ENCODE peak calls at places on chromosomes 5 and 9, in four cellular contexts. O, T, B and L are unnamed samples.

GRCh38 chr9:136742640-136743391 is at the start of gene LCN10:
- DNase-seq in O (no peak), T (no peak), B (no peak), L (no peak)

GRCh38 chr9:114172981-114173833 is 17.9 kb downstream of the COL27A1 start:
- DNase-seq in O (no peak), T (no peak), B (no peak), L (no peak)

GRCh38 chr9:4743131-4743875 is 2.3 kb upstream of the AK3 start:
- DNase-seq in O (no peak), T (no peak), B (no peak), L (no peak)

GRCh38 chr5:33843579-33843978 is 48.2 kb downstream of the ADAMTS12 start:
- DNase-seq in O (no peak), T (no peak), B (no peak), L (no peak)

GRCh38 chr9:35103660-35104191 is 795 bp upstream of the STOML2 start:
- DNase-seq in O (no peak), T (no peak), B (no peak), L (no peak)

GRCh38 chr9:89684912-89685636 is 80.3 kb downstream of the GADD45G start:
- DNase-seq in O (no peak), T (no peak), B (peak), L (no peak)

GRCh38 chr5:56561-57290 is 35.2 kb upstream of the PLEKHG4B start:
- DNase-seq in O (no peak), T (no peak), B (no peak), L (no peak)

GRCh38 chr5:113331201-113331551 is 103.6 kb downstream of the TSSK1B start:
- DNase-seq in O (no peak), T (no peak), B (no peak), L (peak)

GRCh38 chr5:14781106-14781505 is 90.5 kb downstream of the ANKH start:
- DNase-seq in O (no peak), T (no peak), B (no peak), L (no peak)

GRCh38 chr5:127046343-127047072 is 16.1 kb upstream of the MARCHF3 start:
- DNase-seq in O (no peak), T (no peak), B (no peak), L (no peak)

GRCh38 chr9:112874006-112874405 is 16.7 kb downstream of the SLC46A2 start:
- DNase-seq in O (no peak), T (no peak), B (no peak), L (no peak)

GRCh38 chr5:139862803-139863202 is 67.2 kb downstream of the PSD2 start:
- DNase-seq in O (no peak), T (no peak), B (no peak), L (no peak)

GRCh38 chr9:131020388-131020787 is 11.4 kb downstream of the LAMC3 start:
- DNase-seq in O (no peak), T (peak), B (no peak), L (peak)

GRCh38 chr5:72451771-72452505 is 55.3 kb downstream of the ZNF366 start:
- DNase-seq in O (no peak), T (peak), B (peak), L (peak)

GRCh38 chr9:90813011-90813410 is 11.4 kb downstream of the SYK start:
- DNase-seq in O (no peak), T (no peak), B (no peak), L (no peak)

GRCh38 chr9:127545196-127546124 is 66.6 kb upstream of the STXBP1 start:
- DNase-seq in O (no peak), T (no peak), B (peak), L (no peak)

GRCh38 chr5:118520771-118521415 is 467.5 kb downstream of the DTWD2 start:
- DNase-seq in O (no peak), T (no peak), B (no peak), L (no peak)

GRCh38 chr5:59021837-59022514 is 439.1 kb downstream of the RAB3C start:
- DNase-seq in O (no peak), T (no peak), B (no peak), L (no peak)

GRCh38 chr5:133696782-133697507 is 84.6 kb upstream of the FSTL4 start:
- DNase-seq in O (no peak), T (no peak), B (peak), L (no peak)

GRCh38 chr5:5221731-5222130 is 81.6 kb downstream of the ADAMTS16 start:
- DNase-seq in O (no peak), T (peak), B (no peak), L (peak)

GRCh38 chr9:121362813-121363585 is 7.1 kb downstream of the STOM start:
- DNase-seq in O (no peak), T (peak), B (no peak), L (peak)

GRCh38 chr9:129401623-129402340 is 219.1 kb downstream of the C9orf50 start:
- DNase-seq in O (no peak), T (no peak), B (no peak), L (no peak)

GRCh38 chr9:86794356-86795046 is 152.8 kb downstream of the GAS1 start:
- DNase-seq in O (peak), T (peak), B (no peak), L (no peak)

GRCh38 chr9:79611091-79611614 is 39.4 kb downstream of the TLE4 start:
- DNase-seq in O (peak), T (peak), B (no peak), L (peak)

GRCh38 chr9:130490981-130491380 is 46.2 kb downstream of the ASS1 start:
- DNase-seq in O (no peak), T (no peak), B (no peak), L (no peak)

GRCh38 chr5:73759771-73760170 is 133.8 kb downstream of the ARHGEF28 start:
- DNase-seq in O (no peak), T (no peak), B (peak), L (no peak)

GRCh38 chr9:114000671-114001409 is 77.3 kb downstream of the AMBP start:
- DNase-seq in O (no peak), T (no peak), B (no peak), L (no peak)

GRCh38 chr5:171711631-171712030 is 74.0 kb upstream of the SMIM23 start:
- DNase-seq in O (no peak), T (no peak), B (no peak), L (no peak)

GRCh38 chr9:88173378-88173999 is 35.2 kb upstream of the SPATA31C2 start:
- DNase-seq in O (peak), T (peak), B (peak), L (peak)

GRCh38 chr9:78369644-78370219 is 72.8 kb downstream of the PSAT1 start:
- DNase-seq in O (peak), T (no peak), B (peak), L (no peak)

GRCh38 chr5:174044855-174045254 is 651 bp upstream of the NSG2 start:
- DNase-seq in O (no peak), T (no peak), B (no peak), L (no peak)

GRCh38 chr5:43553381-43553780 is 3.5 kb downstream of the PAIP1 start:
- DNase-seq in O (no peak), T (no peak), B (no peak), L (no peak)

GRCh38 chr5:74312746-74313145 is 327.8 kb downstream of the ENC1 start:
- DNase-seq in O (no peak), T (no peak), B (no peak), L (no peak)

GRCh38 chr5:71475788-71476384 is 20.4 kb downstream of the BDP1 start:
- DNase-seq in O (no peak), T (no peak), B (no peak), L (no peak)

GRCh38 chr5:179805529-179806249 is 977 bp downstream of the MGAT4B start:
- DNase-seq in O (no peak), T (no peak), B (peak), L (no peak)

GRCh38 chr9:15078345-15078744 is 168.1 kb upstream of the FREM1 start:
- DNase-seq in O (no peak), T (no peak), B (no peak), L (no peak)

GRCh38 chr5:33381243-33381642 is 59.5 kb upstream of the TARS1 start:
- DNase-seq in O (no peak), T (no peak), B (no peak), L (no peak)

GRCh38 chr5:109411627-109412026 is 1.9 kb upstream of the PJA2 start:
- DNase-seq in O (peak), T (peak), B (no peak), L (peak)

GRCh38 chr5:109411175-109411514 is 1.4 kb upstream of the PJA2 start:
- DNase-seq in O (no peak), T (no peak), B (no peak), L (no peak)

GRCh38 chr5:109410389-109411174 is 808 bp upstream of the PJA2 start:
- DNase-seq in O (no peak), T (no peak), B (peak), L (peak)

GRCh38 chr5:109409061-109409843 is 522 bp downstream of the PJA2 start:
- DNase-seq in O (no peak), T (no peak), B (peak), L (peak)

DNA sequence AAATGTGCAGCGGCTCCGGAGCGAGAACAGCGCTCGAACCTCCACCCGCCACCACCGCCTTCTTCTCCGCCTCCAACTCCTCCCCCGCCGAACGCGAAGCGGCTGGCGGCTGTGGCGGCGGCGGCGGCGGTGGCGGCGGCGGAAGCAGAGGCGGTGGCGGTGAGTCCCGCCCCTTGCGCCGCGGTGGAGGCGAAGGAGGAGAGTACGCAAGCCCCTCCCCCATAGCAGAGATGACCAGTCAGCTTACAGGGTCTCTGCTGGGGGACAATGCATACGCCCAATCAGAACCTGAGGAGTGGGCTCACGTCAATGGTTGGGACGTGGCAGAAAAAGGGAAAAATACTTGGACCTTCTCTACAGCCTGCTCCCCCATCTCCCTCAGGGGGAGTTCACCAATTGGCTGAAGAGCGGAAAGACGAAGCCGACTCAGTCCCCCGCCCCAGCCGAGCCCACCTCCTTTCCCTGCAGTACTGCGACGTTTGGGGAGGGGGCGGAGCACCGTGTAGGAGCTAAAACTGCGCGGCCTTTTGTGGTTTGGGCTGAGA is at the start of gene PJA2:
- DNase-seq in O (peak), T (peak), B (peak), L (peak)
- TF ChIP-seq CTCF in O (peak), T (peak), B (peak), L (peak)

GRCh38 chr5:31748502-31749172 is 109.7 kb downstream of the PDZD2 start:
- DNase-seq in O (no peak), T (no peak), B (no peak), L (no peak)
- H3K4me3 ChIP-seq in O (no peak), T (no peak), B (no peak), L (no peak)

GRCh38 chr5:135569755-135570452 is 8.9 kb downstream of the CXCL14 start:
- DNase-seq in O (no peak), T (no peak), B (peak), L (no peak)
- TF ChIP-seq CTCF in O (peak), T (peak), B (peak), L (peak)

DNA sequence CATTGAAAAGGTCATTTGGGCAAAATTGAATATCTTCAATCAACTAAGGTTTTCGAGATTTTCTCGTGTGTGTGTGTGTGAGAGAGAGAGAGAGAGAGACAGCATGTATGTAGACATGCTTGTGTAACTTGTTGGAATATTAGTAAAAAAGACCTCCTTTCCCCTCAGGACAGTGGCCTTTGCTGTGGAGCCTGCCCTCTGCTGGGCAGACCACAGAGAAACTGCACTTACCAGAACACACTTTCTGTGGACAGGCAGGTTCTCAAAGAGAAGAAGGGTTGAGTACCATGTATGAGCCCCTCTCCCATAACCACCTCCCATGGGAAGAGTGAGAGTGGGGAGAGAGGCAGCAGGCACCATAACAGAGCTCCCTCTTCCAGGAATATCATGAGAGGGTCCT is 45.6 kb downstream of the CFAP90 start:
- DNase-seq in O (no peak), T (no peak), B (no peak), L (no peak)
- H3K4me3 ChIP-seq in O (no peak), T (no peak), B (no peak), L (no peak)

GRCh38 chr5:103886826-103887225 is 324.2 kb upstream of the NUDT12 start:
- DNase-seq in O (no peak), T (no peak), B (no peak), L (no peak)

GRCh38 chr5:103883143-103883542 is 320.6 kb upstream of the NUDT12 start:
- DNase-seq in O (no peak), T (no peak), B (no peak), L (no peak)

GRCh38 chr5:103881560-103881959 is 319.0 kb upstream of the NUDT12 start:
- DNase-seq in O (no peak), T (no peak), B (no peak), L (no peak)
- TF ChIP-seq CTCF in O (no peak), T (no peak), B (no peak), L (no peak)

DNA sequence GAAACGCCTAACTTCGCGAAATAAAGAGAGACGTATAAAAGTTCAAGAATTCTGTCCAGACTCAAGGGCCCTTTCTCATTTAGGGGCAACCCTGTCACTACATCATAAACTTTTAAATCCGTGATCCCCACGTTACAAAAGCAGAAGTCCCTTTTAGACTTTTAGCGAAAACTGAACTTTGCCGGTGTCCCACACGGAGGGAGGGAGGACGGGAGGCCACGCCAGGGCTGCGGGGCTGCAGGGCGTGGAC is 517 bp upstream of the F2R start:
- DNase-seq in O (no peak), T (no peak), B (no peak), L (no peak)
- H3K4me3 ChIP-seq in O (peak), T (peak), B (peak), L (peak)

GRCh38 chr5:22577006-22577405 is 276.1 kb downstream of the CDH12 start:
- DNase-seq in O (no peak), T (no peak), B (no peak), L (no peak)
- TF ChIP-seq CTCF in O (no peak), T (no peak), B (no peak), L (no peak)

DNA sequence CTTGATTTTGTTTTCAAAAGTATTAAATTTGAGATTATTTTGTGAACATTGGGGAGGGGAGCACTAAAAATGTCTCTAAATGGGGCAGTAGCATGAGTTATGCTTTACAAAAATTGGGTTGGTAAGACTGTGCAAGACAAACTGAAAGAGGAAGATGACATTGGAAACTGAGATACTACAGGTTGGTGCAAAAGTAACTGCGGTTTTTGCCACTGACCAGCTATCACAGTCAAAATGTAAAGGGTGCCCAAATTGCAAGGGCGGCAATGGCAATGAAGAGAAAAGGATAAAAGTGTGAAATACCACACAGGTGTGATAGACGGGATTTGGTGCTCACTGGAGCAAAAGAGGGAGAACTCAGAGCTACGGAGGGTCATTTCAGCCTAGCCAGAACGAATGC is 124.0 kb downstream of the FANCC start:
- DNase-seq in O (no peak), T (no peak), B (no peak), L (no peak)
- H3K4me3 ChIP-seq in O (no peak), T (no peak), B (no peak), L (no peak)

GRCh38 chr5:65100846-65101678 is 332.3 kb downstream of the CWC27 start:
- DNase-seq in O (peak), T (peak), B (peak), L (peak)
- TF ChIP-seq CTCF in O (peak), T (peak), B (peak), L (peak)

GRCh38 chr5:167576126-167576525 is 715.3 kb upstream of the WWC1 start:
- DNase-seq in O (no peak), T (no peak), B (no peak), L (no peak)

GRCh38 chr5:167573274-167574127 is 717.9 kb upstream of the WWC1 start:
- DNase-seq in O (peak), T (no peak), B (no peak), L (no peak)

GRCh38 chr5:167571824-167572223 is 719.6 kb upstream of the WWC1 start:
- DNase-seq in O (no peak), T (no peak), B (no peak), L (no peak)

GRCh38 chr5:167576928-167577327 is 714.5 kb upstream of the WWC1 start:
- DNase-seq in O (no peak), T (no peak), B (no peak), L (no peak)

DNA sequence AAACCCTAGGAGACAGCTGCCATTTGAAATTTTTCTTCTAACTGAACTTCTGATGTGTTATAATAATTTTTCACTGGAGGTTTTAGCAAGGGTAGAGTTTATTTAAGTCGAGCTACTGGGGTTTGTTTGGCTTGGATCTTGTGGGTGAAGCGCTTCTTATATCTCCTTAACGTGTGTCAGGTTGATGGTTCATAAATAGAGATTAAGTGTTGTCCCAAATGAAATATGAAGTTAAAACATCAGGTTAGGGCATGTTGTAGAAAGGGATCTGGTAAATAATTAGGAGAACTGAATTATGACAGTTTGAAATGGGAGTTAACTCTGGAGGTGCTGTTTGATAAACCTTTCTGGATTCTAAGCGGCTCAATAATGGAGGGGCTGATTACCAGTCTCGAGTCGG is 717.1 kb upstream of the WWC1 start:
- DNase-seq in O (no peak), T (no peak), B (no peak), L (no peak)
- H3K4me3 ChIP-seq in O (no peak), T (no peak), B (no peak), L (peak)